ENCODE peak calls at places on chromosomes 2 and 18, in eight cellular contexts. W, G, L, T, Y, D, P and R are unnamed samples.

GRCh38 chr2:1603521-1603920 is 140.8 kb downstream of the PXDN start:
- DNase-seq in G (no peak), P (no peak), D (no peak), T (no peak), L (no peak), W (no peak), Y (no peak), R (no peak)

GRCh38 chr2:65612654-65613053 is 180.3 kb upstream of the SPRED2 start:
- DNase-seq in G (no peak), T (no peak), Y (no peak), D (no peak), L (no peak), W (no peak), P (no peak), R (no peak)

GRCh38 chr2:233846387-233847247 is 7.7 kb downstream of the HJURP start:
- DNase-seq in W (no peak), L (no peak), G (no peak), D (no peak), T (no peak), Y (no peak), P (no peak), R (no peak)

GRCh38 chr2:2812117-2812516 is 481.0 kb upstream of the MYT1L start:
- DNase-seq in L (no peak), D (no peak), Y (no peak), T (no peak), P (no peak), W (no peak), G (no peak), R (no peak)

GRCh38 chr2:70475266-70475665 is 78.4 kb downstream of the TGFA start:
- DNase-seq in L (no peak), W (no peak), D (no peak), T (no peak), G (peak; percentile 14), Y (no peak), P (no peak), R (no peak)

GRCh38 chr2:233059797-233060499 is at the start of gene INPP5D:
- DNase-seq in G (peak; percentile 85), D (no peak), P (peak; percentile 55), W (no peak), Y (peak; percentile 80), L (no peak), T (no peak), R (no peak)

GRCh38 chr2:20514596-20515269 is 67.9 kb downstream of the RHOB start:
- DNase-seq in L (peak; percentile 91), W (no peak), D (no peak), Y (no peak), G (no peak), P (no peak), T (no peak), R (no peak)

GRCh38 chr2:10467401-10467800 is 19.3 kb upstream of the ODC1 start:
- DNase-seq in D (no peak), T (no peak), P (no peak), Y (no peak), W (no peak), G (no peak), L (no peak), R (no peak)

GRCh38 chr2:46216213-46216612 is 81.0 kb upstream of the EPAS1 start:
- DNase-seq in W (no peak), P (no peak), L (no peak), T (no peak), G (no peak), Y (no peak), D (no peak), R (no peak)

GRCh38 chr2:9747396-9747795 is 95.9 kb upstream of the TAF1B start:
- DNase-seq in W (no peak), P (no peak), T (no peak), Y (no peak), D (no peak), G (no peak), L (no peak), R (no peak)

GRCh38 chr2:74053959-74054715 is 69.4 kb downstream of the TET3 start:
- DNase-seq in T (no peak), G (no peak), P (no peak), D (no peak), L (no peak), Y (no peak), W (no peak), R (no peak)

GRCh38 chr18:45370190-45371010 is 244.9 kb upstream of the SLC14A2 start:
- DNase-seq in W (no peak), P (no peak), D (no peak), Y (no peak), T (no peak), G (no peak), L (no peak), R (no peak)

GRCh38 chr2:147451902-147452515 is 392.8 kb upstream of the ACVR2A start:
- DNase-seq in Y (no peak), G (no peak), D (no peak), T (no peak), P (no peak), L (no peak), W (no peak), R (no peak)

GRCh38 chr2:5977477-5977876 is 285.3 kb downstream of the SOX11 start:
- DNase-seq in T (no peak), W (no peak), Y (no peak), G (no peak), P (no peak), D (no peak), L (no peak), R (no peak)

GRCh38 chr2:5664197-5664728 is 27.9 kb upstream of the SOX11 start:
- DNase-seq in Y (no peak), D (no peak), L (no peak), W (no peak), P (no peak), G (no peak), T (no peak), R (peak; percentile 51)

GRCh38 chr2:73268831-73269685 is 15.2 kb downstream of the FBXO41 start:
- DNase-seq in T (peak; percentile 53), Y (peak; percentile 73), G (peak; percentile 32), L (no peak), W (peak; percentile 65), D (peak; percentile 78), P (peak; percentile 53), R (peak; percentile 84)

GRCh38 chr2:12432985-12433640 is 283.6 kb upstream of the TRIB2 start:
- DNase-seq in P (no peak), D (no peak), Y (no peak), L (no peak), W (no peak), G (no peak), T (no peak), R (no peak)

GRCh38 chr18:57077786-57078552 is 68.9 kb upstream of the BOD1L2 start:
- DNase-seq in D (no peak), L (no peak), P (peak; percentile 4), G (peak; percentile 89), Y (peak; percentile 47), T (no peak), W (no peak), R (no peak)

GRCh38 chr2:96934096-96934495 is 52.3 kb downstream of the FAM178B start:
- DNase-seq in P (no peak), Y (no peak), G (no peak), L (no peak), T (no peak), W (no peak), D (no peak), R (no peak)

GRCh38 chr2:32991091-32991845 is 44.5 kb downstream of the LTBP1 start:
- DNase-seq in P (no peak), W (no peak), G (no peak), Y (no peak), L (no peak), T (no peak), D (no peak), R (no peak)

GRCh38 chr2:174786066-174786725 is 21.9 kb upstream of the CHRNA1 start:
- DNase-seq in G (no peak), D (no peak), Y (no peak), W (no peak), T (no peak), L (no peak), P (no peak), R (no peak)

GRCh38 chr2:38522754-38523349 is 79.9 kb downstream of the HNRNPLL start:
- DNase-seq in D (peak; percentile 5), L (no peak), T (no peak), W (no peak), G (no peak), P (no peak), Y (no peak), R (no peak)

GRCh38 chr2:232190796-232191195 is 187.8 kb upstream of the ALPP start:
- DNase-seq in Y (no peak), G (no peak), T (no peak), L (no peak), P (no peak), W (no peak), D (no peak), R (no peak)

GRCh38 chr2:18792226-18792629 is 202.9 kb upstream of the NT5C1B start:
- DNase-seq in D (peak; percentile 15), L (no peak), P (no peak), W (no peak), Y (no peak), G (no peak), T (no peak), R (no peak)

GRCh38 chr2:233854241-233854981 is at the start of gene HJURP:
- DNase-seq in D (peak; percentile 93), G (peak; percentile 89), Y (peak; percentile 86), L (peak; percentile 96), W (peak; percentile 92), T (peak; percentile 96), P (peak; percentile 74), R (peak; percentile 98)

GRCh38 chr2:177118636-177119035 is 94.0 kb upstream of the HNRNPA3 start:
- DNase-seq in T (no peak), L (no peak), P (no peak), G (no peak), Y (no peak), W (no peak), D (no peak), R (no peak)

GRCh38 chr2:119253114-119253702 is 29.6 kb downstream of the STEAP3 start:
- DNase-seq in L (no peak), P (no peak), Y (no peak), G (no peak), T (peak; percentile 6), W (no peak), D (no peak), R (no peak)

GRCh38 chr18:74534150-74534969 is at the start of gene CNDP1:
- DNase-seq in D (no peak), G (no peak), Y (no peak), L (no peak), P (no peak), W (no peak), T (peak; percentile 88), R (no peak)

GRCh38 chr2:111712940-111713339 is 171.1 kb downstream of the ANAPC1 start:
- DNase-seq in P (no peak), Y (no peak), L (no peak), T (no peak), G (no peak), W (no peak), D (no peak), R (no peak)

GRCh38 chr2:172467382-172467781 is 40.0 kb downstream of the ITGA6 start:
- DNase-seq in Y (no peak), D (no peak), T (no peak), W (no peak), L (no peak), P (no peak), G (no peak), R (no peak)

GRCh38 chr18:13541621-13542519 is 184.5 kb downstream of the FAM210A start:
- DNase-seq in L (no peak), T (no peak), D (no peak), G (no peak), Y (no peak), P (no peak), W (no peak), R (no peak)

GRCh38 chr2:37915773-37916172 is 9.3 kb upstream of the RMDN2 start:
- DNase-seq in L (no peak), G (no peak), P (no peak), Y (no peak), W (no peak), T (no peak), D (no peak), R (no peak)

GRCh38 chr18:61948196-61948800 is 55.5 kb upstream of the RNF152 start:
- DNase-seq in P (no peak), G (no peak), D (no peak), Y (no peak), T (no peak), L (no peak), W (no peak), R (peak; percentile 66)

GRCh38 chr2:66362651-66363050 is 72.3 kb upstream of the MEIS1 start:
- DNase-seq in Y (no peak), P (no peak), T (no peak), L (no peak), D (no peak), W (no peak), G (no peak), R (peak; percentile 45)